ENCODE peak calls at places on chromosome 13, in six cellular contexts. J, Y, M, R, S and Z are unnamed samples.
A peak's percentile ranks its signal among the peaks of the same experiment; 100 is the strongest.

GRCh38 chr13:109611912-109612691 is 174.3 kb downstream of the IRS2 start:
- DNase-seq in R (no peak), M (no peak), Y (no peak), J (no peak), S (no peak), Z (no peak)

GRCh38 chr13:95300625-95301134 is 571 bp downstream of the ABCC4 start:
- DNase-seq in J (peak; percentile 80), Y (peak; percentile 54), M (peak; percentile 10), R (peak; percentile 66), S (peak; percentile 34), Z (peak; percentile 56)

GRCh38 chr13:31328549-31329229 is 128.9 kb downstream of the B3GLCT start:
- DNase-seq in R (no peak), J (no peak), S (no peak), Y (no peak), M (no peak), Z (peak; percentile 43)

GRCh38 chr13:49367640-49368431 is 76.0 kb downstream of the CAB39L start:
- DNase-seq in J (no peak), S (no peak), M (no peak), Y (no peak), R (no peak), Z (no peak)

GRCh38 chr13:111215081-111216047 is 100.3 kb downstream of the ARHGEF7 start:
- DNase-seq in J (no peak), S (no peak), R (no peak), Y (no peak), M (no peak), Z (no peak)

GRCh38 chr13:92074658-92075057 is 676.2 kb downstream of the GPC5 start:
- DNase-seq in Y (no peak), J (peak; percentile 53), M (no peak), R (no peak), S (no peak), Z (peak; percentile 14)

GRCh38 chr13:29503041-29503837 is 92.2 kb downstream of the SLC7A1 start:
- DNase-seq in R (no peak), M (no peak), Y (no peak), J (no peak), S (no peak), Z (peak; percentile 21)

GRCh38 chr13:25687622-25688225 is 315.9 kb downstream of the ATP8A2 start:
- DNase-seq in Y (no peak), S (no peak), R (no peak), M (no peak), J (no peak), Z (peak; percentile 67)

GRCh38 chr13:97583884-97584497 is 150.0 kb downstream of the RAP2A start:
- DNase-seq in R (no peak), J (no peak), M (no peak), S (no peak), Y (no peak), Z (no peak)

GRCh38 chr13:66461021-66461420 is 769.1 kb downstream of the PCDH9 start:
- DNase-seq in Y (no peak), R (no peak), S (no peak), J (no peak), M (no peak), Z (peak; percentile 14)

GRCh38 chr13:112968380-112968909 is 569 bp upstream of the MCF2L start:
- DNase-seq in Y (peak; percentile 51), S (peak; percentile 24), R (peak; percentile 62), M (peak; percentile 38), J (no peak), Z (no peak)

GRCh38 chr13:47747901-47748300 is 253.2 kb downstream of the SUCLA2 start:
- DNase-seq in J (no peak), Y (no peak), S (no peak), R (no peak), M (no peak), Z (no peak)

GRCh38 chr13:32733685-32734084 is 147.4 kb downstream of the PDS5B start:
- DNase-seq in S (no peak), J (no peak), Y (no peak), M (no peak), R (no peak), Z (no peak)

GRCh38 chr13:101829484-101829883 is 377.0 kb downstream of the ITGBL1 start:
- DNase-seq in M (no peak), J (no peak), Y (no peak), R (no peak), S (no peak), Z (no peak)

GRCh38 chr13:94620286-94620896 is 18.7 kb downstream of the GPR180 start:
- DNase-seq in R (no peak), Y (peak; percentile 24), J (peak; percentile 69), S (no peak), M (no peak), Z (peak; percentile 55)